ENCODE peak calls at places on chromosome 11, in nine cellular contexts. Z is SK-N-SH, O is hepatocyte, T is neural progenitor cell, U is HCT116, G is GM23338, J is OCI-LY7, W is MM.1S, B is PC-3. I is an unnamed sample.

GRCh38 chr11:113504586-113504985 is 29.4 kb upstream of the DRD2 start:
- DNase-seq in Z (no peak), O (no peak), T (no peak), U (no peak), G (no peak), J (no peak), W (no peak), B (no peak), I (no peak)

GRCh38 chr11:118790357-118791014 is 478 bp downstream of the DDX6 start:
- DNase-seq in Z (peak; percentile 79), O (peak; percentile 83), T (peak; percentile 81), U (no peak), G (peak; percentile 74), J (peak; percentile 78), W (peak; percentile 54), B (peak; percentile 44), I (peak; percentile 76)

GRCh38 chr11:91081440-91082088 is 858.7 kb upstream of the CHORDC1 start:
- DNase-seq in Z (no peak), O (peak; percentile 13), T (no peak), U (no peak), G (no peak), J (no peak), W (no peak), B (peak; percentile 76), I (peak; percentile 2)

GRCh38 chr11:118622376-118623290 is 15.2 kb downstream of the PHLDB1 start:
- DNase-seq in Z (peak; percentile 67), O (no peak), T (peak; percentile 49), U (peak; percentile 68), G (no peak), J (no peak), W (no peak), B (peak; percentile 94), I (peak; percentile 96)

GRCh38 chr11:108115495-108116140 is 5.7 kb upstream of the ACAT1 start:
- DNase-seq in Z (no peak), O (peak; percentile 59), T (peak; percentile 62), U (no peak), G (peak; percentile 53), J (peak; percentile 9), W (no peak), B (peak; percentile 96), I (peak; percentile 83)

GRCh38 chr11:45259607-45260006 is 26.5 kb downstream of the SYT13 start:
- DNase-seq in Z (no peak), O (peak; percentile 53), T (no peak), U (peak; percentile 61), G (no peak), J (no peak), W (no peak), B (peak; percentile 83), I (peak; percentile 53)

GRCh38 chr11:78030429-78031325 is 7.6 kb upstream of the KCTD14 start:
- DNase-seq in Z (peak; percentile 91), O (peak; percentile 78), T (peak; percentile 63), U (no peak), G (peak; percentile 27), J (no peak), W (no peak), B (peak; percentile 85), I (peak; percentile 41)

GRCh38 chr11:15852179-15852578 is 504.2 kb downstream of the SOX6 start:
- DNase-seq in Z (no peak), O (no peak), T (no peak), U (peak; percentile 19), G (peak; percentile 53), J (no peak), W (no peak), B (peak; percentile 4), I (peak; percentile 18)

GRCh38 chr11:65855927-65856363 is 2.0 kb downstream of the CFL1 start:
- DNase-seq in Z (no peak), O (peak; percentile 13), T (peak; percentile 8), U (no peak), G (no peak), J (no peak), W (no peak), B (no peak), I (no peak)

GRCh38 chr11:122436188-122436555 is 219.3 kb upstream of the UBASH3B start:
- DNase-seq in Z (no peak), O (no peak), T (no peak), U (no peak), G (no peak), J (no peak), W (no peak), B (no peak), I (no peak)

GRCh38 chr11:122435540-122436187 is 219.9 kb upstream of the UBASH3B start:
- DNase-seq in Z (no peak), O (no peak), T (no peak), U (no peak), G (no peak), J (no peak), W (no peak), B (no peak), I (no peak)

GRCh38 chr11:122441702-122442092 is 213.8 kb upstream of the UBASH3B start:
- DNase-seq in Z (no peak), O (peak; percentile 31), T (no peak), U (no peak), G (peak; percentile 36), J (no peak), W (no peak), B (no peak), I (peak; percentile 17)

GRCh38 chr11:122440783-122441701 is 214.5 kb upstream of the UBASH3B start:
- DNase-seq in Z (peak; percentile 48), O (peak; percentile 56), T (peak; percentile 77), U (no peak), G (peak; percentile 89), J (no peak), W (no peak), B (no peak), I (peak; percentile 67)

DNA sequence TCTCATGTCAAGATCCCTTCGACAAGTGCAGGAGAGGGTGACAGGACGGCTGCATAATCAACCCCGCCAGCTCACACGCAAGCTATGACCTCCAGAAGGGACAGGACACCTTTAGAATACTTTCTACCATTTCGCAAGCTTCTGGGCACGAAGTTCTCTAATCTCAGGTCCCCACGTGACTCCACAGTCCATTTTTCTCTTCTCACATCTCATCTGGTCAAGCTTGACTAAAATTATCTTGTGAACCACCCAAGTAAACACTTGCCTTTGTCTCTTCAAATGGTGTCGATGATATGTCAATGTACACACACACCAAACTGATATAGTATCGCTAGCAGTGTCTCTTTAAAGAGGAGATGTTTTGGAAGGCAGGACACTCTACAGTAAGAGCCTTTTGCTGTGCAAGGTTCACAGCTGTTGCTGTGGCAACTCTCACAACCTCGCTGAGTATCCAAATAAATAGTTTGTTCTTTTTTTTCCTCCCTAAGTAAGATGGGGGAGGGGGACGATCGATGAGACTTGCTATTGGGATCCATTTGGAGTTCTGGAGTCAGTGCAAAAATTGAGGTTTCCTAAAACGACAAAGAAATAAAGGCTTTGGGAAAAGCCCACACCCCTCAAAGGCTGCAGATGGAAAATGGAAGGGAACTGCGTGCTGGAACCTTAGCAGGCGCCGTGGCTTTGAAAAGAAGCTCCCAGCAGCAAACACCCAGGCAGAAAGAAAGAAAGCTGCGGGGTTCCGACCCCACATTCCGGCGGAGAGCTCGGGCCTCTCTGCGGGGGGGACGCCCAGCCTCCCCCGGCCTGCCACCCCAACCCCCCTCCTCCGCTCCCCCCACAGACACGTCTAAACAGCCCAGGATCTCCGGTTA is 215.4 kb upstream of the UBASH3B start:
- DNase-seq in Z (peak; percentile 48), O (peak; percentile 76), T (peak; percentile 79), U (no peak), G (peak; percentile 89), J (no peak), W (no peak), B (no peak), I (peak; percentile 72)
- TF ChIP-seq EZH2phosphoT487 in Z (no peak), O (no peak), T (no peak), U (no peak), G (no peak), J (no peak), W (no peak), B (no peak), I (no peak)

DNA sequence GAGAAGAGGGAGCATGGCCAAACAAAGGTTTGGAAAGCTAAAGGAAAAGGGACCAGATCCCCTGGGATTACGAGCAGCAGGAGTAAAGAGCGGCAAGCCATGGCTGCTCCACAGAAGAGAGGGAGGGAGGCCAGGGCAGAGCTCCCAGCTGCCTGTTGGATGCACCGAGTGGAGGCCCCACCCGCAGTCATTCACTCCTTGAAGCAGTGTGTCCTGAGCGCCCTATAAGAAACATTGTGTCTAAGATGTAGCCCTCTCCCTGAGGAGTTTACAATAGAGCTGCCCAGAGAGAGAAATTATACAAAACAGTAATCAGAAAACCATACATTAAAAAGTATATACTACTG is 54.7 kb upstream of the CSNK2A3 start:
- DNase-seq in Z (no peak), O (no peak), T (no peak), U (no peak), G (no peak), J (no peak), W (no peak), B (no peak), I (no peak)
- TF ChIP-seq EZH2phosphoT487 in Z (no peak), O (no peak), T (no peak), U (no peak), G (no peak), J (no peak), W (no peak), B (no peak), I (no peak)

GRCh38 chr11:18720086-18720810 is 5.7 kb downstream of the IGSF22 start:
- DNase-seq in Z (no peak), O (peak; percentile 64), T (peak; percentile 29), U (no peak), G (no peak), J (no peak), W (no peak), B (no peak), I (peak; percentile 75)

GRCh38 chr11:18723991-18724390 is 2.0 kb downstream of the IGSF22 start:
- DNase-seq in Z (no peak), O (no peak), T (no peak), U (no peak), G (no peak), J (no peak), W (no peak), B (no peak), I (no peak)

GRCh38 chr11:18722293-18722637 is 3.7 kb downstream of the IGSF22 start:
- DNase-seq in Z (no peak), O (no peak), T (no peak), U (no peak), G (no peak), J (no peak), W (no peak), B (no peak), I (no peak)

GRCh38 chr11:18721576-18722292 is 4.3 kb downstream of the IGSF22 start:
- DNase-seq in Z (peak; percentile 74), O (peak; percentile 61), T (peak; percentile 78), U (peak; percentile 45), G (peak; percentile 86), J (peak; percentile 48), W (peak; percentile 63), B (peak; percentile 37), I (peak; percentile 49)

GRCh38 chr11:18720811-18721575 is 5.0 kb downstream of the IGSF22 start:
- DNase-seq in Z (peak; percentile 89), O (peak; percentile 90), T (peak; percentile 94), U (peak; percentile 28), G (peak; percentile 98), J (no peak), W (peak; percentile 84), B (peak; percentile 34), I (peak; percentile 85)
- TF ChIP-seq EZH2phosphoT487 in Z (no peak), O (no peak), T (no peak), U (no peak), G (no peak), J (no peak), W (no peak), B (no peak), I (no peak)

GRCh38 chr11:57301711-57302423 is 22.9 kb downstream of the TNKS1BP1 start:
- DNase-seq in Z (peak; percentile 9), O (no peak), T (no peak), U (no peak), G (no peak), J (no peak), W (no peak), B (no peak), I (no peak)
- TF ChIP-seq EZH2phosphoT487 in Z (no peak), O (no peak), T (no peak), U (no peak), G (no peak), J (no peak), W (no peak), B (no peak), I (no peak)

I was measured in GM23248.